ENCODE peak calls at places on chromosomes 5 and 9, in six cellular contexts. B is astrocyte of the spinal cord; N is H9; C is NCI-H748 treated with DMSO at 0.1 percent for 48 hours; F is dorsolateral prefrontal cortex; X is activated CD8-positive, alpha-beta T cell treated with anti-CD3 and anti-CD28 coated beads for 36 hours. I is an unnamed sample.
A peak's percentile ranks its signal among the peaks of the same experiment; 100 is the strongest.

GRCh38 chr9:211036-211435 is 3.6 kb upstream of the DOCK8 start:
- DNase-seq in B (no peak), N (no peak), C (no peak), F (no peak), X (no peak), I (no peak)

GRCh38 chr9:111870774-111871542 is 25.7 kb upstream of the UGCG start:
- DNase-seq in B (no peak), N (no peak), C (no peak), F (no peak), X (peak; percentile 69), I (no peak)

GRCh38 chr5:98433673-98434072 is 339.8 kb upstream of the RGMB start:
- DNase-seq in B (no peak), N (no peak), C (no peak), F (no peak), X (no peak), I (no peak)

GRCh38 chr9:132994410-132995120 is 16.1 kb downstream of the GFI1B start:
- DNase-seq in B (no peak), N (no peak), C (no peak), F (no peak), X (peak; percentile 41), I (no peak)

GRCh38 chr9:120697448-120697847 is 16.8 kb downstream of the MEGF9 start:
- DNase-seq in B (no peak), N (no peak), C (no peak), F (no peak), X (no peak), I (no peak)

GRCh38 chr5:16033196-16033925 is 146.2 kb downstream of the MARCHF11 start:
- DNase-seq in B (no peak), N (no peak), C (no peak), F (no peak), X (no peak), I (no peak)

GRCh38 chr9:137762414-137763061 is 115.0 kb upstream of the CACNA1B start:
- DNase-seq in B (no peak), N (no peak), C (no peak), F (no peak), X (no peak), I (no peak)

GRCh38 chr5:108801776-108802175 is 54.1 kb downstream of the FER start:
- DNase-seq in B (peak; percentile 88), N (no peak), C (no peak), F (no peak), X (peak; percentile 10), I (peak; percentile 82)

GRCh38 chr9:124423591-124423990 is 8.3 kb upstream of the PSMB7 start:
- DNase-seq in B (no peak), N (no peak), C (no peak), F (peak; percentile 69), X (no peak), I (no peak)

GRCh38 chr9:123434619-123435240 is 78.7 kb downstream of the CRB2 start:
- DNase-seq in B (no peak), N (peak; percentile 82), C (no peak), F (peak; percentile 17), X (no peak), I (no peak)

GRCh38 chr9:81374881-81375280 is 314.5 kb downstream of the TLE1 start:
- DNase-seq in B (peak; percentile 19), N (no peak), C (no peak), F (no peak), X (no peak), I (no peak)

GRCh38 chr9:91884746-91885687 is 65.0 kb downstream of the ROR2 start:
- DNase-seq in B (no peak), N (peak; percentile 61), C (no peak), F (no peak), X (no peak), I (no peak)

GRCh38 chr5:150640311-150641005 is at the start of gene SYNPO:
- DNase-seq in B (peak; percentile 92), N (no peak), C (no peak), F (peak; percentile 56), X (no peak), I (peak; percentile 60)

GRCh38 chr5:14131855-14132503 is 11.2 kb upstream of the TRIO start:
- DNase-seq in B (no peak), N (no peak), C (no peak), F (no peak), X (no peak), I (no peak)

GRCh38 chr5:124056326-124057160 is 544.6 kb downstream of the CSNK1G3 start:
- DNase-seq in B (no peak), N (no peak), C (no peak), F (no peak), X (no peak), I (no peak)

GRCh38 chr5:73253047-73253660 is 80.2 kb downstream of the TMEM174 start:
- DNase-seq in B (no peak), N (no peak), C (no peak), F (no peak), X (no peak), I (no peak)

GRCh38 chr9:72362118-72362531 is 2.9 kb downstream of the ZFAND5 start:
- DNase-seq in B (peak; percentile 30), N (no peak), C (no peak), F (no peak), X (no peak), I (peak; percentile 30)

GRCh38 chr9:4548796-4549725 is 58.8 kb downstream of the SLC1A1 start:
- DNase-seq in B (no peak), N (peak; percentile 79), C (no peak), F (no peak), X (peak; percentile 4), I (peak; percentile 18)

GRCh38 chr5:55160493-55161209 is 680 bp downstream of the GPX8 start:
- DNase-seq in B (peak; percentile 95), N (peak; percentile 50), C (no peak), F (no peak), X (no peak), I (peak; percentile 86)

GRCh38 chr9:105066265-105066865 is 138.4 kb upstream of the ABCA1 start:
- DNase-seq in B (no peak), N (no peak), C (no peak), F (no peak), X (no peak), I (no peak)